ENCODE peak calls at places on chromosome 15, in four cellular contexts. R is hepatocyte, V is PC-3, S is GM23338. U is an unnamed sample.

GRCh38 chr15:38843736-38844590 is 279.3 kb upstream of the RASGRP1 start:
- DNase-seq in R (peak; percentile 26), V (no peak), S (no peak), U (no peak)

GRCh38 chr15:68584704-68585573 is 6.1 kb downstream of the CORO2B start:
- DNase-seq in V (no peak), S (no peak), R (no peak), U (no peak)

GRCh38 chr15:88382482-88382983 is 84.7 kb downstream of the MRPL46 start:
- DNase-seq in R (peak; percentile 40), V (peak; percentile 9), S (no peak), U (no peak)

GRCh38 chr15:43648649-43649429 is at the start of gene CATSPER2:
- DNase-seq in S (peak; percentile 34), R (no peak), V (no peak), U (no peak)

GRCh38 chr15:77417642-77418041 is 2.3 kb downstream of the PEAK1 start:
- DNase-seq in R (no peak), S (no peak), V (peak; percentile 22), U (no peak)

GRCh38 chr15:92907880-92908279 is 7.8 kb downstream of the CHD2 start:
- DNase-seq in R (peak; percentile 78), S (no peak), V (peak; percentile 65), U (no peak)

GRCh38 chr15:63341898-63342297 is 39.7 kb downstream of the CA12 start:
- DNase-seq in R (no peak), S (no peak), V (no peak), U (no peak)

GRCh38 chr15:90375071-90375470 is 13.0 kb upstream of the IQGAP1 start:
- DNase-seq in V (no peak), S (no peak), R (no peak), U (no peak)

GRCh38 chr15:36407647-36408046 is 171.8 kb upstream of the CDIN1 start:
- DNase-seq in V (peak; percentile 78), R (no peak), S (no peak), U (no peak)

GRCh38 chr15:92014461-92015030 is 161.0 kb downstream of the SLCO3A1 start:
- DNase-seq in V (no peak), S (no peak), R (no peak), U (peak; percentile 39)

GRCh38 chr15:29098652-29099051 is 171.0 kb downstream of the NSMCE3 start:
- DNase-seq in R (no peak), V (no peak), S (no peak), U (no peak)

GRCh38 chr15:35362195-35362829 is 183.7 kb downstream of the DPH6 start:
- DNase-seq in V (no peak), R (no peak), S (no peak), U (no peak)

GRCh38 chr15:96354731-96355560 is 24.4 kb downstream of the NR2F2 start:
- DNase-seq in S (no peak), R (peak; percentile 57), V (peak; percentile 69), U (no peak)

GRCh38 chr15:66944121-66944520 is 121.3 kb upstream of the SMAD3 start:
- DNase-seq in R (no peak), S (peak; percentile 27), V (no peak), U (no peak)

GRCh38 chr15:64524778-64525177 is 64.4 kb downstream of the ZNF609 start:
- DNase-seq in R (no peak), V (no peak), S (no peak), U (no peak)

GRCh38 chr15:98363955-98364354 is 284.4 kb upstream of the IGF1R start:
- DNase-seq in R (no peak), V (no peak), S (no peak), U (no peak)

GRCh38 chr15:68047826-68048225 is 6.3 kb upstream of the PIAS1 start:
- DNase-seq in V (no peak), S (no peak), R (no peak), U (no peak)

GRCh38 chr15:98085003-98085639 is 124.6 kb downstream of the ARRDC4 start:
- DNase-seq in V (peak; percentile 74), R (peak; percentile 75), S (peak; percentile 80), U (peak; percentile 48)

GRCh38 chr15:74614744-74615312 is 808 bp upstream of the CLK3 start:
- DNase-seq in R (peak; percentile 93), S (peak; percentile 66), V (peak; percentile 68), U (peak; percentile 87)

GRCh38 chr15:95559875-95560394 is 770.6 kb upstream of the NR2F2 start:
- DNase-seq in R (peak; percentile 79), S (no peak), V (peak; percentile 81), U (no peak)

GRCh38 chr15:49987198-49987785 is 131.7 kb downstream of the ATP8B4 start:
- DNase-seq in S (no peak), V (no peak), R (no peak), U (no peak)

GRCh38 chr15:25743909-25744275 is 119.2 kb downstream of the ATP10A start:
- DNase-seq in S (no peak), V (no peak), R (no peak), U (no peak)

GRCh38 chr15:30065025-30065801 is 17.5 kb upstream of the GOLGA8J start:
- DNase-seq in S (no peak), V (peak; percentile 55), R (no peak), U (no peak)

GRCh38 chr15:87287156-87287555 is 969.4 kb downstream of the NTRK3 start:
- DNase-seq in V (peak; percentile 66), S (no peak), R (peak; percentile 33), U (no peak)

GRCh38 chr15:63321462-63321861 is 44.1 kb downstream of the APH1B start:
- DNase-seq in S (no peak), R (no peak), V (no peak), U (no peak)

GRCh38 chr15:74200871-74201419 is 1.6 kb downstream of the STRA6 start:
- DNase-seq in R (no peak), V (peak; percentile 37), S (no peak), U (no peak)

GRCh38 chr15:72110355-72110754 is 7.6 kb downstream of the MYO9A start:
- DNase-seq in V (peak; percentile 24), S (no peak), R (no peak), U (no peak)
- H3K4me1 ChIP-seq in V (no peaks in the 10 kb centered on the region), S (no peaks in the 10 kb centered on the region), R (peaks cover 2% of the 10 kb centered on the region), U (peaks cover 33% of the 10 kb centered on the region)

DNA sequence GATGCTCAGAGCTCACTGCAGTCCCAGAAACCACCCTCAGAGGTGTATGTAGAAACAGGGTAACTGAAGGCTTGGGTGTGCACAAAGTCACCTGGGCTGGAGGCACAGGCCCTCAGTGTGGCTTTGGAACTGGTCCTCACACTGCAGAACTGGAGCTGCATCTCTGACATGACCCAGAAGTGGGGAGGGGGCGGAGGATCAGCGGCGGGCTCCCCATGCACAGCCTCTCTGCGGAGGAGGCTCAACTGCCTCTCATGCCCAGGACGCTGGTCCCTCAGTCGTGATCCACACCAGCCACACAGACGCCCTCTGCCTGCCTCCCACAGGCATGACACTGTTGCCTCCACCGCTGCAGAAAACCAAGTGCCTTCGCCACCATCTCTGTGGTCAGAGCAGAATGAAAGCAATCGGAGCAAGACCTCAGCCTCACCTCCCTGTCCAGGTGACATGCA is 73.7 kb downstream of the TM2D3 start:
- DNase-seq in V (peak; percentile 53), R (peak; percentile 67), S (peak; percentile 65), U (no peak)
- TF ChIP-seq CTCF in V (peak; percentile 56), R (peak; percentile 52), S (peak; percentile 79), U (peak; percentile 18)

GRCh38 chr15:83108266-83109219 is 1.1 kb downstream of the TM6SF1 start:
- DNase-seq in V (no peak), R (no peak), S (peak; percentile 27), U (peak; percentile 93)
- TF ChIP-seq EZH2phosphoT487 in V (no peak), R (no peak), S (no peak), U (no peak)

DNA sequence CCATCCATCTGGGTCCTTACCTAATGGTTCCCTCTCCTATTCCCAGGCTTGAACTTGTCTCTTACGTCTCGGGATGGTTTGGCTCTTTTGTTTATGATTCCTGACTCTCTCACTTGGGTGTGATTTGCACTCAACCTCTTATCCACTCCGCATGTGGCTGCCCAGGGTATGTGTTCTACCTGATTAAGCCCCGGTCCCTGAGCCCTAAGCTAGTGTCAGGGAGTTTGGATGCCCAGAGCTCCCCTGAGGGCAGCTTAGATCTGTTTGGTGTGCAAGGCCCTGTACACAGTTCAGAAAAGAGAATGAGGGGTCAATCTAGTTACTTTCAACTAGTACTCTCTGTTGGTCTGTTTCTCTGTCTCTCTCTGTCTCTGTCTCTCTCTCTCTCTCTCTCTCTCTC is 15.9 kb upstream of the STARD5 start:
- DNase-seq in S (no peak), R (no peak), V (no peak), U (no peak)
- H3K4me1 ChIP-seq in S (no peaks in the 10 kb centered on the region), R (peaks cover 19% of the 10 kb centered on the region), V (peaks cover 17% of the 10 kb centered on the region), U (peaks cover 9% of the 10 kb centered on the region)

DNA sequence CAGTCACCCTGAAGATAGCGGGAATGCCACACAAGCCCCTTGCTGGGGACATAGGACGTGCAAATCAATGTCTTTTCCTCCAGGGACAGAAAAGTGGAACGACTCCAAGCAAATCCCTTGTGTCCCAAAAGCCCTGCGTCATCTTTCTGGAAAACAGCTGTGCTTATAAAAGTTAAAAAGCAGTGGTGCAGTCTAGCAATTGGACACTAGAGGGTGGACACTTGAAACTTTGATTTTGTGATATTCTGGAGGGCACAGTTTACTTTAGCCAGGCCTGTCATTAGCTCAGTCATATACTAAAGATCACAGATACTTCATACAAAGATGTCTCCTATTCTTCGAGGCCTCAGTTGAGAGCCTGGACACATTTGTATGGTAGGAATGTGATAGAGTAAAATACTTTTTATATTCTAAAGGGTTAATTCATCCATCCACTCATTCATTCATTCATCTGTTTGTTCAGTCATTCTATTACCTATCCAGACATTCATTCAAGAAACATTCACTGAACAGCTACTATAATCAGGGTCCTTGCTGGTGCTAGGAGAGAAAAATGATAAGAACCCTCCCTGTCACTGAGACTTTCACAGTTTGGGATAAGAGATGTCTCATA is 63.8 kb upstream of the ANKRD34C start:
- DNase-seq in R (no peak), V (peak; percentile 57), S (peak; percentile 32), U (no peak)
- TF ChIP-seq CTCF in R (peak; percentile 24), V (peak; percentile 66), S (no peak), U (no peak)

GRCh38 chr15:85333132-85333831 is 47.1 kb upstream of the AKAP13 start:
- DNase-seq in V (no peak), R (peak; percentile 49), S (no peak), U (no peak)
- TF ChIP-seq EZH2phosphoT487 in V (no peak), R (no peak), S (no peak), U (no peak)

DNA sequence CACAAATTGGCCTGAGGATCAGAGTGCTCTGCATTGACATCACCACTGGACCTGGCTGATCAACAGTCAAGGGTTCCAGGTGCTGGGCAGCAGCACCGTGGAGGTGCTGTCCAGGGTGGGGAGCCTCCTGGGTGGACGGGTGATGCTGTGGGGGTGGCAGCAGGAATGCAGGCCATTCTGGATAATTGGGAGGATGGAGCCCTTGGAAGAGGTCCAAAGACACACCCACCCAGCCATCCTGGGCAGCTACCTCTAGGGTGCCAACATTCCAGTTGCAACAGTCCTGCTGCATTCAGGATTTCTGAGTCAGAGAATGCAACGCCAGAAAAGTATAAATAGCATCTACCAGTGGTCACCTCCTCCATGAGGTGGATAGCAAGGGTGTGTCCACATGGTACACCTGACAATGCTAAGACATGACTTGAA is 26.8 kb downstream of the STARD5 start:
- DNase-seq in V (peak; percentile 95), S (no peak), R (no peak), U (no peak)
- H3K4me1 ChIP-seq in V (peaks cover 22% of the 10 kb centered on the region), S (peaks cover under 1% of the 10 kb centered on the region), R (no peaks in the 10 kb centered on the region), U (peaks cover 73% of the 10 kb centered on the region)

GRCh38 chr15:53384417-53384816 is 375.0 kb downstream of the WDR72 start:
- DNase-seq in S (peak; percentile 2), V (peak; percentile 21), R (no peak), U (no peak)
- TF ChIP-seq CTCF in S (peak; percentile 53), V (peak; percentile 59), R (peak; percentile 33), U (peak; percentile 67)

GRCh38 chr15:40471778-40472130 is 970 bp downstream of the CHST14 start:
- DNase-seq in S (peak; percentile 86), R (peak; percentile 28), V (peak; percentile 77), U (peak; percentile 15)
- TF ChIP-seq EZH2phosphoT487 in S (no peak), R (no peak), V (no peak), U (no peak)

U was measured in OCI-LY7.